ENCODE peak calls at places on chromosomes 5 and 9, in eight cellular contexts. One of them, this sample, is unnamed.

GRCh38 chr5:149731617-149732400 is 1.7 kb downstream of the PPARGC1B start:
- DNase-seq in amniotic stem cell: no peak
- DNase-seq in IMR-90: peak
- DNase-seq in endothelial cell: peak
- DNase-seq in D721Med: no peak
- DNase-seq in T-helper 1 cell: peak
- DNase-seq in SK-N-SH: peak
- DNase-seq in H4: peak
- DNase-seq in this sample: no peak

GRCh38 chr5:138469540-138470321 is 4.5 kb downstream of the EGR1 start:
- DNase-seq in amniotic stem cell: peak
- DNase-seq in IMR-90: peak
- DNase-seq in endothelial cell: no peak
- DNase-seq in D721Med: no peak
- DNase-seq in T-helper 1 cell: no peak
- DNase-seq in SK-N-SH: peak
- DNase-seq in H4: peak
- DNase-seq in this sample: no peak

GRCh38 chr5:82758881-82759280 is 318.3 kb downstream of the TMEM167A start:
- DNase-seq in amniotic stem cell: no peak
- DNase-seq in IMR-90: no peak
- DNase-seq in endothelial cell: no peak
- DNase-seq in D721Med: no peak
- DNase-seq in T-helper 1 cell: no peak
- DNase-seq in SK-N-SH: no peak
- DNase-seq in H4: no peak
- DNase-seq in this sample: no peak

GRCh38 chr5:10518352-10518751 is 45.5 kb upstream of the ANKRD33B start:
- DNase-seq in amniotic stem cell: no peak
- DNase-seq in IMR-90: peak
- DNase-seq in endothelial cell: no peak
- DNase-seq in D721Med: no peak
- DNase-seq in T-helper 1 cell: no peak
- DNase-seq in SK-N-SH: no peak
- DNase-seq in H4: peak
- DNase-seq in this sample: no peak

GRCh38 chr5:98401645-98402044 is 371.8 kb upstream of the RGMB start:
- DNase-seq in amniotic stem cell: no peak
- DNase-seq in IMR-90: peak
- DNase-seq in endothelial cell: no peak
- DNase-seq in D721Med: no peak
- DNase-seq in T-helper 1 cell: no peak
- DNase-seq in SK-N-SH: no peak
- DNase-seq in H4: no peak
- DNase-seq in this sample: no peak

GRCh38 chr5:97134634-97135033 is 7.8 kb downstream of the LIX1 start:
- DNase-seq in amniotic stem cell: no peak
- DNase-seq in IMR-90: no peak
- DNase-seq in endothelial cell: no peak
- DNase-seq in D721Med: no peak
- DNase-seq in T-helper 1 cell: no peak
- DNase-seq in SK-N-SH: no peak
- DNase-seq in H4: no peak
- DNase-seq in this sample: no peak

GRCh38 chr5:93800988-93801811 is 59.8 kb upstream of the POU5F2 start:
- DNase-seq in amniotic stem cell: peak
- DNase-seq in IMR-90: peak
- DNase-seq in endothelial cell: no peak
- DNase-seq in D721Med: no peak
- DNase-seq in T-helper 1 cell: no peak
- DNase-seq in SK-N-SH: peak
- DNase-seq in H4: peak
- DNase-seq in this sample: peak

GRCh38 chr5:671459-672328 is 21.5 kb downstream of the TPPP start:
- DNase-seq in amniotic stem cell: no peak
- DNase-seq in IMR-90: peak
- DNase-seq in endothelial cell: peak
- DNase-seq in D721Med: peak
- DNase-seq in T-helper 1 cell: peak
- DNase-seq in SK-N-SH: peak
- DNase-seq in H4: peak
- DNase-seq in this sample: peak

GRCh38 chr9:68530618-68531017 is 10.1 kb downstream of the TMEM252 start:
- DNase-seq in amniotic stem cell: no peak
- DNase-seq in IMR-90: peak
- DNase-seq in endothelial cell: peak
- DNase-seq in D721Med: no peak
- DNase-seq in T-helper 1 cell: no peak
- DNase-seq in SK-N-SH: peak
- DNase-seq in H4: no peak
- DNase-seq in this sample: no peak

GRCh38 chr9:133619791-133620190 is 10.6 kb upstream of the FAM163B start:
- DNase-seq in amniotic stem cell: no peak
- DNase-seq in IMR-90: no peak
- DNase-seq in endothelial cell: no peak
- DNase-seq in D721Med: no peak
- DNase-seq in T-helper 1 cell: peak
- DNase-seq in SK-N-SH: no peak
- DNase-seq in H4: peak
- DNase-seq in this sample: no peak

GRCh38 chr9:33472171-33472920 is 1.4 kb downstream of the NOL6 start:
- DNase-seq in amniotic stem cell: no peak
- DNase-seq in IMR-90: no peak
- DNase-seq in endothelial cell: no peak
- DNase-seq in D721Med: no peak
- DNase-seq in T-helper 1 cell: no peak
- DNase-seq in SK-N-SH: no peak
- DNase-seq in H4: no peak
- DNase-seq in this sample: no peak

GRCh38 chr9:17906204-17906840 is 327.5 kb downstream of the SH3GL2 start:
- DNase-seq in amniotic stem cell: no peak
- DNase-seq in IMR-90: no peak
- DNase-seq in endothelial cell: peak
- DNase-seq in D721Med: peak
- DNase-seq in T-helper 1 cell: no peak
- DNase-seq in SK-N-SH: peak
- DNase-seq in H4: no peak
- DNase-seq in this sample: peak

GRCh38 chr5:135400866-135401265 is 1.8 kb upstream of the MACROH2A1 start:
- DNase-seq in amniotic stem cell: no peak
- DNase-seq in IMR-90: no peak
- DNase-seq in endothelial cell: no peak
- DNase-seq in D721Med: no peak
- DNase-seq in T-helper 1 cell: no peak
- DNase-seq in SK-N-SH: no peak
- DNase-seq in H4: no peak
- DNase-seq in this sample: no peak

GRCh38 chr9:114454652-114455051 is 50.6 kb downstream of the WHRN start:
- DNase-seq in amniotic stem cell: no peak
- DNase-seq in IMR-90: no peak
- DNase-seq in endothelial cell: no peak
- DNase-seq in D721Med: no peak
- DNase-seq in T-helper 1 cell: no peak
- DNase-seq in SK-N-SH: no peak
- DNase-seq in H4: no peak
- DNase-seq in this sample: no peak

GRCh38 chr5:32369542-32370155 is 56.9 kb upstream of the MTMR12 start:
- DNase-seq in amniotic stem cell: no peak
- DNase-seq in IMR-90: no peak
- DNase-seq in endothelial cell: no peak
- DNase-seq in D721Med: no peak
- DNase-seq in T-helper 1 cell: no peak
- DNase-seq in SK-N-SH: no peak
- DNase-seq in H4: no peak
- DNase-seq in this sample: no peak

GRCh38 chr5:66529182-66529581 is 67.0 kb upstream of the MAST4 start:
- DNase-seq in amniotic stem cell: no peak
- DNase-seq in IMR-90: no peak
- DNase-seq in endothelial cell: peak
- DNase-seq in D721Med: no peak
- DNase-seq in T-helper 1 cell: no peak
- DNase-seq in SK-N-SH: no peak
- DNase-seq in H4: no peak
- DNase-seq in this sample: no peak